ENCODE peak calls at places on chromosome 17, in six cellular contexts. L, E, H, A, B and G are unnamed samples.

GRCh38 chr17:43905985-43906852 is 1.1 kb downstream of the MPP2 start:
- DNase-seq in L (no peak), E (peak; percentile 31), H (no peak), A (peak; percentile 89), B (no peak), G (no peak)

GRCh38 chr17:37447641-37448040 is 41.0 kb downstream of the TADA2A start:
- DNase-seq in L (no peak), E (no peak), H (no peak), A (no peak), B (peak; percentile 50), G (no peak)

GRCh38 chr17:49361129-49361901 is 735 bp downstream of the ZNF652 start:
- DNase-seq in L (no peak), E (peak; percentile 71), H (peak; percentile 48), A (peak; percentile 73), B (no peak), G (no peak)

GRCh38 chr17:78048346-78049292 is 79.9 kb downstream of the TMC6 start:
- DNase-seq in L (no peak), E (peak; percentile 75), H (no peak), A (no peak), B (no peak), G (no peak)

GRCh38 chr17:5821057-5821456 is 236.7 kb upstream of the NLRP1 start:
- DNase-seq in L (no peak), E (no peak), H (no peak), A (no peak), B (no peak), G (no peak)

GRCh38 chr17:36948717-36949460 is at the start of gene AATF:
- DNase-seq in L (peak; percentile 83), E (peak; percentile 98), H (peak; percentile 94), A (peak; percentile 99), B (peak; percentile 89), G (peak; percentile 100)

GRCh38 chr17:37710344-37710886 is 34.4 kb downstream of the HNF1B start:
- DNase-seq in L (peak; percentile 58), E (peak; percentile 43), H (no peak), A (peak; percentile 40), B (peak; percentile 22), G (peak; percentile 48)

GRCh38 chr17:8572767-8573166 is 57.8 kb downstream of the MYH10 start:
- DNase-seq in L (no peak), E (no peak), H (no peak), A (no peak), B (no peak), G (no peak)

GRCh38 chr17:83136156-83136555 is 56.7 kb downstream of the METRNL start:
- DNase-seq in L (no peak), E (no peak), H (no peak), A (no peak), B (no peak), G (no peak)

GRCh38 chr17:15942207-15942833 is 2.6 kb upstream of the ADORA2B start:
- DNase-seq in L (no peak), E (no peak), H (no peak), A (no peak), B (no peak), G (no peak)

GRCh38 chr17:73493212-73493814 is 150.9 kb downstream of the SDK2 start:
- DNase-seq in L (no peak), E (no peak), H (no peak), A (peak; percentile 85), B (no peak), G (no peak)

GRCh38 chr17:47882247-47882646 is 13.8 kb upstream of the SP2 start:
- DNase-seq in L (no peak), E (no peak), H (no peak), A (no peak), B (no peak), G (peak; percentile 43)

GRCh38 chr17:21549107-21549687 is 143.1 kb upstream of the KCNJ18 start:
- DNase-seq in L (no peak), E (no peak), H (no peak), A (no peak), B (no peak), G (no peak)

GRCh38 chr17:13562271-13562800 is 39.4 kb downstream of the HS3ST3A1 start:
- DNase-seq in L (no peak), E (peak; percentile 31), H (no peak), A (no peak), B (no peak), G (no peak)

GRCh38 chr17:72244494-72244893 is 123.7 kb downstream of the SOX9 start:
- DNase-seq in L (no peak), E (no peak), H (no peak), A (no peak), B (no peak), G (no peak)

GRCh38 chr17:10751569-10751968 is 21.7 kb upstream of the TMEM220 start:
- DNase-seq in L (no peak), E (no peak), H (no peak), A (peak; percentile 36), B (no peak), G (no peak)

GRCh38 chr17:77875051-77875780 is 83.3 kb upstream of the TNRC6C start:
- DNase-seq in L (no peak), E (no peak), H (no peak), A (no peak), B (no peak), G (peak; percentile 75)

GRCh38 chr17:57535652-57536018 is 209.5 kb downstream of the CCDC182 start:
- DNase-seq in L (no peak), E (no peak), H (no peak), A (no peak), B (no peak), G (no peak)

DNA sequence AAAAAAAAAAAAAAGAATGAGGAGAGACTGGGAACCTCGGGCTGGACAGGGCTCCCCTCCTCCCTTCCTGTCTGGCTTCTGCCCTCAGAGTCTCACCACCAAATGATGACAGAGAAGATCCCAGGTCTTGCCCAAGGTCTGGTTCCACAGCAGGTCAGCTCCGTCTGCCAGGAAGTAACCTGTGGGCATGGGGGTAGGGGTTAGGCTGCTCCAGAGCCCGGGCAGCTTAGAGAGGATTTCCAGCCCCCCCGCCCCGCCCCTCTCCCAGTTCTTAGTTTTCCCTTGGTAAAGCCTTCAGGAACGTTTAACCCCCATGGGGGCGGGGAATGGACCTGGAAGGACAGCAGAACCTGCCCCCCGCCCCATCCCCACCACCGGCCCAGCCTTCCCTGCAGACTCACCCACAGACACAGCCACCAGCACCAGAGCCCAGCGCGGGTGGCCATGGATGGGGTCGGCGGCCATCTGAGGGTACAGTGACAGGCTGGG is 730 bp downstream of the TLCD2 start:
- DNase-seq in L (no peak), E (no peak), H (no peak), A (peak; percentile 62), B (no peak), G (peak; percentile 32)
- TF ChIP-seq JUND in L (no peak), E (no peak), H (no peak), A (no peak), B (no peak), G (no peak)

GRCh38 chr17:31078290-31078689 is 16.5 kb upstream of the NF1 start:
- DNase-seq in L (no peak), E (peak; percentile 52), H (no peak), A (no peak), B (no peak), G (no peak)
- TF ChIP-seq JUND in L (no peak), E (no peak), H (no peak), A (no peak), B (no peak), G (no peak)

GRCh38 chr17:2595200-2595599 is 1.7 kb downstream of the PAFAH1B1 start:
- DNase-seq in L (no peak), E (no peak), H (no peak), A (no peak), B (no peak), G (no peak)

GRCh38 chr17:2598166-2598565 is 4.7 kb downstream of the PAFAH1B1 start:
- DNase-seq in L (no peak), E (no peak), H (no peak), A (no peak), B (no peak), G (no peak)

GRCh38 chr17:2594657-2595085 is 1.2 kb downstream of the PAFAH1B1 start:
- DNase-seq in L (no peak), E (no peak), H (no peak), A (no peak), B (no peak), G (no peak)

GRCh38 chr17:2593846-2594656 is 597 bp downstream of the PAFAH1B1 start:
- DNase-seq in L (no peak), E (peak; percentile 84), H (peak; percentile 17), A (peak; percentile 91), B (peak; percentile 50), G (peak; percentile 26)

DNA sequence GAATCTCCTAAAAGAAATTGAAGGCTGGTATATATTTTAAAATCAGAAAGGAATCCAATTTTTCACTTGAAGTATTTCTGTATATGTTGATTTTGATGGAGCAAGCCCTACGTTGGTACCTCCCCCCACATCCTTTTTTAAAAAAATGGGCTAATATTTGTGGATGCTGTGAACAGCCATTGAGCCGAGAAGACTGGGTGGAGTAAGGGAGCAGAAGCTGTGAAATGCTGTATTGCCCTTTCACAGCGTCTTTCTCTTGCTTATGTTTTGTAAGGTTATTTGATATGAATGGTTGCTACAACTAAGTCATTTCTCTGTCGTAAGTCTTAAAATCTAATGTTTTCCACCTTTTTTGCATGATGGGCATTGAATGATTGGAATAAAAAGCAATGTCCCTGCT is 2.3 kb downstream of the PAFAH1B1 start:
- DNase-seq in L (no peak), E (no peak), H (no peak), A (no peak), B (no peak), G (no peak)
- TF ChIP-seq JUND in L (no peak), E (no peak), H (no peak), A (no peak), B (no peak), G (no peak)

GRCh38 chr17:81859906-81860755 is at the start of gene P4HB:
- DNase-seq in L (no peak), E (no peak), H (no peak), A (peak; percentile 100), B (no peak), G (no peak)
- TF ChIP-seq JUND in L (no peak), E (no peak), H (no peak), A (no peak), B (no peak), G (no peak)

GRCh38 chr17:68085751-68086445 is 50.4 kb downstream of the KPNA2 start:
- DNase-seq in L (no peak), E (no peak), H (no peak), A (no peak), B (no peak), G (no peak)
- TF ChIP-seq JUND in L (no peak), E (no peak), H (no peak), A (no peak), B (no peak), G (no peak)

DNA sequence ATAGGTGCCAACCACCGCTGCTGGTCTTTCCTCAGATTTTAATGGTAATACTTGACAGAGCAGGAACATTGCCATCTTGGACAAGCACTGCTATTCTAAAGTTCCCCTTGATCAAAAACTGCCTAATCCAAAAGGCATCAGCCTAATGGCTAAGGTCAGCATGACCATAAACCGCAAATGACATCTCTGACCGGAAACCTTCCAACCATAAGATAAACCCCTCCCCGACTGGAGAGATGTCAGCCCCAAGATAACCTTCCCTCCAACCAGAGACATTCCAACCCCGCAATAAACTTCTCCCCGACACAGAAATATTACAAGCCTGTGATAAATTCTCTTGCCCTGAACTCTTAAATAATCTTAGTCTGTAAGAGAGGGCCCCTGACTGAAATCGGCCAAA is 7.4 kb upstream of the DHX40 start:
- DNase-seq in L (no peak), E (no peak), H (no peak), A (no peak), B (no peak), G (no peak)
- TF ChIP-seq JUND in L (no peak), E (peak; percentile 40), H (no peak), A (no peak), B (no peak), G (no peak)

GRCh38 chr17:40218740-40219072 is 398 bp upstream of the WIPF2 start:
- DNase-seq in L (peak; percentile 44), E (peak; percentile 71), H (peak; percentile 40), A (peak; percentile 80), B (peak; percentile 47), G (no peak)
- TF ChIP-seq JUND in L (no peak), E (peak; percentile 57), H (no peak), A (no peak), B (no peak), G (no peak)